ENCODE peak calls at places on chromosome 14, in four cellular contexts. O, W, K and E are unnamed samples.

GRCh38 chr14:76719664-76720063 is 41.6 kb upstream of the VASH1 start:
- DNase-seq in O (no peak), W (no peak), K (no peak), E (no peak)

GRCh38 chr14:101174980-101175606 is 271.6 kb upstream of the RTL1 start:
- DNase-seq in O (no peak), W (no peak), K (no peak), E (no peak)

GRCh38 chr14:76950043-76951020 is 78.2 kb downstream of the IRF2BPL start:
- DNase-seq in O (peak), W (no peak), K (no peak), E (peak)

GRCh38 chr14:33393895-33394405 is 455.3 kb downstream of the NPAS3 start:
- DNase-seq in O (no peak), W (no peak), K (no peak), E (no peak)

GRCh38 chr14:91329615-91330014 is 85.1 kb upstream of the GPR68 start:
- DNase-seq in O (no peak), W (no peak), K (no peak), E (no peak)

GRCh38 chr14:64060648-64061096 is 207.9 kb downstream of the SYNE2 start:
- DNase-seq in O (peak), W (peak), K (no peak), E (peak)

GRCh38 chr14:104937694-104938365 is 13.2 kb downstream of the PLD4 start:
- DNase-seq in O (no peak), W (no peak), K (no peak), E (no peak)

GRCh38 chr14:71442503-71442902 is 489.7 kb upstream of the RGS6 start:
- DNase-seq in O (no peak), W (no peak), K (no peak), E (no peak)

GRCh38 chr14:29458547-29458946 is 469.1 kb downstream of the PRKD1 start:
- DNase-seq in O (peak), W (no peak), K (no peak), E (no peak)

GRCh38 chr14:36720657-36721056 is 59.0 kb downstream of the PAX9 start:
- DNase-seq in O (no peak), W (no peak), K (no peak), E (no peak)

GRCh38 chr14:103372552-103373304 is 12.5 kb upstream of the MARK3 start:
- DNase-seq in O (peak), W (peak), K (no peak), E (peak)

GRCh38 chr14:25215607-25216006 is 165.7 kb upstream of the STXBP6 start:
- DNase-seq in O (no peak), W (no peak), K (no peak), E (no peak)

GRCh38 chr14:81198651-81199050 is 22.1 kb downstream of the GTF2A1 start:
- DNase-seq in O (no peak), W (no peak), K (no peak), E (no peak)